ENCODE peak calls at places on chromosomes 4 and X, in ten cellular contexts. One of them, this sample, is unnamed.
A peak's percentile ranks its signal among the peaks of the same experiment; 100 is the strongest.

GRCh38 chrX:2801223-2801622 is 27.5 kb upstream of the GYG2 start:
- DNase-seq in A549: no peak
- DNase-seq in endothelial cell of umbilical vein: no peak
- DNase-seq in HCT116: no peak
- DNase-seq in WTC11: no peak
- DNase-seq in H1: no peak
- DNase-seq in GM12878: no peak
- DNase-seq in SK-N-SH: no peak
- DNase-seq in HepG2: no peak
- DNase-seq in K562: no peak
- DNase-seq in this sample: no peak

GRCh38 chr4:75037253-75037652 is 104.3 kb downstream of the PARM1 start:
- DNase-seq in A549: no peak
- DNase-seq in endothelial cell of umbilical vein: no peak
- DNase-seq in HCT116: no peak
- DNase-seq in WTC11: no peak
- DNase-seq in H1: no peak
- DNase-seq in GM12878: peak; percentile 23
- DNase-seq in SK-N-SH: no peak
- DNase-seq in HepG2: no peak
- DNase-seq in K562: no peak
- DNase-seq in this sample: no peak

GRCh38 chr4:88318751-88319350 is 34.5 kb upstream of the PPM1K start:
- DNase-seq in A549: no peak
- DNase-seq in endothelial cell of umbilical vein: no peak
- DNase-seq in HCT116: no peak
- DNase-seq in WTC11: no peak
- DNase-seq in H1: peak; percentile 1
- DNase-seq in GM12878: no peak
- DNase-seq in SK-N-SH: no peak
- DNase-seq in HepG2: no peak
- DNase-seq in K562: no peak
- DNase-seq in this sample: no peak

GRCh38 chr4:5892321-5893012 is 419 bp downstream of the CRMP1 start:
- DNase-seq in A549: no peak
- DNase-seq in endothelial cell of umbilical vein: no peak
- DNase-seq in HCT116: no peak
- DNase-seq in WTC11: no peak
- DNase-seq in H1: peak; percentile 68
- DNase-seq in GM12878: no peak
- DNase-seq in SK-N-SH: peak; percentile 68
- DNase-seq in HepG2: no peak
- DNase-seq in K562: no peak
- DNase-seq in this sample: no peak

GRCh38 chr4:82797591-82798081 is 960 bp downstream of the SCD5 start:
- DNase-seq in A549: peak; percentile 26
- DNase-seq in endothelial cell of umbilical vein: peak; percentile 40
- DNase-seq in HCT116: no peak
- DNase-seq in WTC11: peak; percentile 25
- DNase-seq in H1: peak; percentile 70
- DNase-seq in GM12878: no peak
- DNase-seq in SK-N-SH: peak; percentile 75
- DNase-seq in HepG2: no peak
- DNase-seq in K562: no peak
- DNase-seq in this sample: peak; percentile 31

GRCh38 chrX:113920661-113921060 is 663.2 kb upstream of the HTR2C start:
- DNase-seq in A549: no peak
- DNase-seq in endothelial cell of umbilical vein: no peak
- DNase-seq in HCT116: no peak
- DNase-seq in WTC11: no peak
- DNase-seq in H1: no peak
- DNase-seq in GM12878: no peak
- DNase-seq in SK-N-SH: no peak
- DNase-seq in HepG2: no peak
- DNase-seq in K562: no peak
- DNase-seq in this sample: no peak

GRCh38 chrX:155028749-155029360 is 2.2 kb downstream of the FUNDC2 start:
- DNase-seq in A549: peak; percentile 17
- DNase-seq in endothelial cell of umbilical vein: peak; percentile 5
- DNase-seq in HCT116: no peak
- DNase-seq in WTC11: no peak
- DNase-seq in H1: no peak
- DNase-seq in GM12878: no peak
- DNase-seq in SK-N-SH: no peak
- DNase-seq in HepG2: no peak
- DNase-seq in K562: no peak
- DNase-seq in this sample: peak; percentile 25

GRCh38 chr4:134328741-134329140 is 127.2 kb upstream of the PABPC4L start:
- DNase-seq in A549: no peak
- DNase-seq in endothelial cell of umbilical vein: no peak
- DNase-seq in HCT116: no peak
- DNase-seq in WTC11: no peak
- DNase-seq in H1: no peak
- DNase-seq in GM12878: no peak
- DNase-seq in SK-N-SH: no peak
- DNase-seq in HepG2: no peak
- DNase-seq in K562: peak; percentile 6
- DNase-seq in this sample: no peak

GRCh38 chr4:102608190-102608589 is 107.0 kb downstream of the NFKB1 start:
- DNase-seq in A549: no peak
- DNase-seq in endothelial cell of umbilical vein: no peak
- DNase-seq in HCT116: no peak
- DNase-seq in WTC11: no peak
- DNase-seq in H1: no peak
- DNase-seq in GM12878: no peak
- DNase-seq in SK-N-SH: no peak
- DNase-seq in HepG2: no peak
- DNase-seq in K562: no peak
- DNase-seq in this sample: no peak

DNA sequence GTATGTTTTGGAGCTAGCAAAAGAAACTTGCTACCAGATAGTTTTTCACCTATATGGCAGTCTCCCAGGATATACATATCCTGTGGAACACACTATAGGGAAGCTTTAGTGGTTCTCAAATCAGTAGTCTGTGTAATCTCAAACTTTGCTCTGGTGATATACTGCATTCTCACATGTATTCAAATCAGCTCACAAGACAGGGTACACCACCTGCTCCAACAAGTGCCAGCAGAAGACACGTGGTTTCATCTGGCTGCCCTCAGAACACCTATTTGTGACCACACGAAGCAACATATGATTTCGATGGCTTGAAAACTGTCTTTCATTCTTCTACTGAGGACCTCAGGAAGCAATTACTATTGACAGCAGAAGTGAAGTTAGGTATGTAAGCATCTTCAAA is 37.7 kb downstream of the BCLAF3 start:
- DNase-seq in A549: no peak
- DNase-seq in endothelial cell of umbilical vein: no peak
- DNase-seq in HCT116: no peak
- DNase-seq in WTC11: no peak
- DNase-seq in H1: no peak
- DNase-seq in GM12878: no peak
- DNase-seq in SK-N-SH: no peak
- DNase-seq in HepG2: no peak
- DNase-seq in K562: no peak
- DNase-seq in this sample: no peak
- TF ChIP-seq MAX in A549: no peak
- TF ChIP-seq MAX in endothelial cell of umbilical vein: no peak
- TF ChIP-seq MAX in HCT116: no peak
- TF ChIP-seq MAX in WTC11: no peak
- TF ChIP-seq MAX in H1: no peak
- TF ChIP-seq MAX in GM12878: no peak
- TF ChIP-seq MAX in SK-N-SH: no peak
- TF ChIP-seq MAX in HepG2: no peak
- TF ChIP-seq MAX in K562: no peak
- TF ChIP-seq MAX in this sample: no peak

DNA sequence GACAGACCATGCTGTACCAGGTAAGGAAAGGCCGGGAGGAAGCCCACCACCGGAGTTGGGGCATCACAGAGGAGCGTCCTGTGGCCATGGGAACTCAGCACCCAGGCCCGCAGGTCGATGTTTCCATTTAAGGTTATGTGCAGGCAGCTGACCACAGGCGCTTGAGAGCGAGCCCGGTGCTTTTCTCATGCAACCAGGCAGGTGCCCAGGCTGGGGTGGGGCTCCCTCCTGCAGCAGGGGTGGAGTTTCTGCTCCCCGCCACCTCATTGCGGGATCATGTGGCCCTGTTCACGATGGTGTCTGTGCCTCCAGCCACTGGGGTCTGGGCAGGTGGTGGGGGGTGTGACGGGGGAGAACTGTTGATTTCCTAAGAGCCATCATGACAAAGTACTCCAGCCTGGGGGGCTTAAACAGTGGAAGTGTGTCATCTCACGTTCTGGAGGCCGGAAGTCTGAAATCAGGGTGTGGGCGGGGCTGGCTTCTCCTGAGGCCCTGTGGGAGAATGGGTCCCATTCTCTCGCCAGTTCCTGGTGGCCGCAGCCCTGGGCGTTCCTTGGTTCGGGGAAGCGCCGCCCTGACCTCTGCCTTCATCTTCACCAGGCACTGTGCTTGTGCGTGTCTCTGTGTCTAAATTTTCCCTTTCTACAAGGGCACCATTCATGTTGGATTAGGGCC is 60.9 kb downstream of the CPZ start:
- DNase-seq in A549: no peak
- DNase-seq in endothelial cell of umbilical vein: no peak
- DNase-seq in HCT116: no peak
- DNase-seq in WTC11: peak; percentile 32
- DNase-seq in H1: peak; percentile 48
- DNase-seq in GM12878: no peak
- DNase-seq in SK-N-SH: no peak
- DNase-seq in HepG2: no peak
- DNase-seq in K562: no peak
- DNase-seq in this sample: no peak
- TF ChIP-seq MAX in A549: no peak
- TF ChIP-seq MAX in endothelial cell of umbilical vein: no peak
- TF ChIP-seq MAX in HCT116: no peak
- TF ChIP-seq MAX in WTC11: no peak
- TF ChIP-seq MAX in H1: peak; percentile 41
- TF ChIP-seq MAX in GM12878: no peak
- TF ChIP-seq MAX in SK-N-SH: no peak
- TF ChIP-seq MAX in HepG2: no peak
- TF ChIP-seq MAX in K562: no peak
- TF ChIP-seq MAX in this sample: no peak

GRCh38 chrX:119489212-119490074 is 21.2 kb downstream of the SLC25A5 start:
- DNase-seq in A549: peak; percentile 42
- DNase-seq in endothelial cell of umbilical vein: no peak
- DNase-seq in HCT116: no peak
- DNase-seq in WTC11: no peak
- DNase-seq in H1: no peak
- DNase-seq in GM12878: no peak
- DNase-seq in SK-N-SH: no peak
- DNase-seq in HepG2: no peak
- DNase-seq in K562: no peak
- DNase-seq in this sample: no peak

GRCh38 chrX:119488749-119489148 is 20.5 kb downstream of the SLC25A5 start:
- DNase-seq in A549: peak; percentile 81
- DNase-seq in endothelial cell of umbilical vein: peak; percentile 33
- DNase-seq in HCT116: no peak
- DNase-seq in WTC11: peak; percentile 36
- DNase-seq in H1: peak; percentile 56
- DNase-seq in GM12878: no peak
- DNase-seq in SK-N-SH: peak; percentile 71
- DNase-seq in HepG2: peak; percentile 27
- DNase-seq in K562: peak; percentile 22
- DNase-seq in this sample: peak; percentile 45

GRCh38 chrX:119495734-119496520 is 27.7 kb downstream of the SLC25A5 start:
- DNase-seq in A549: peak; percentile 37
- DNase-seq in endothelial cell of umbilical vein: no peak
- DNase-seq in HCT116: no peak
- DNase-seq in WTC11: no peak
- DNase-seq in H1: no peak
- DNase-seq in GM12878: no peak
- DNase-seq in SK-N-SH: no peak
- DNase-seq in HepG2: peak; percentile 75
- DNase-seq in K562: no peak
- DNase-seq in this sample: no peak

GRCh38 chrX:119496521-119496829 is 28.2 kb downstream of the SLC25A5 start:
- DNase-seq in A549: peak; percentile 65
- DNase-seq in endothelial cell of umbilical vein: no peak
- DNase-seq in HCT116: no peak
- DNase-seq in WTC11: no peak
- DNase-seq in H1: no peak
- DNase-seq in GM12878: no peak
- DNase-seq in SK-N-SH: no peak
- DNase-seq in HepG2: no peak
- DNase-seq in K562: no peak
- DNase-seq in this sample: no peak

DNA sequence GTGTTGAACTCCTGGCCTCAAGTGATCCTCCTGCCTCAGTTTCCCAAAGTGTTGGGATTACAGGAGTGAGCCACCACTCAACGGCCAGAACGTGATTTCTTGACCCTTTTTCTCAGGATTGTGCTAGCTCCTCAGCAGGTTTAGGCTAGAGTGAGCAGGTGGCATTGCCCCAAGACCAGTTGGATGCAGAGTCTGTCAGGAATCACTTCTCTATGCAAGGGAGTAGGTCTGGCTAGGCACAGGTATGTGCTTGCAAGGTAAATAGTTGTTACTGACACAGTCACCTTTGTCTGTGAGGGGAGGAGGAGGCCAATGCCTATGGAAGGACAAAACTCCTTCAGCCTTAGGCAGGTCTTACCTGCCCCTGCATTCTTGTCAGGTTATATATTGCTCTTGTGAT is 24.2 kb downstream of the SLC25A5 start:
- DNase-seq in A549: no peak
- DNase-seq in endothelial cell of umbilical vein: no peak
- DNase-seq in HCT116: no peak
- DNase-seq in WTC11: no peak
- DNase-seq in H1: no peak
- DNase-seq in GM12878: no peak
- DNase-seq in SK-N-SH: no peak
- DNase-seq in HepG2: no peak
- DNase-seq in K562: no peak
- DNase-seq in this sample: no peak
- TF ChIP-seq MAX in A549: no peak
- TF ChIP-seq MAX in endothelial cell of umbilical vein: no peak
- TF ChIP-seq MAX in HCT116: no peak
- TF ChIP-seq MAX in WTC11: no peak
- TF ChIP-seq MAX in H1: no peak
- TF ChIP-seq MAX in GM12878: no peak
- TF ChIP-seq MAX in SK-N-SH: no peak
- TF ChIP-seq MAX in HepG2: no peak
- TF ChIP-seq MAX in K562: no peak
- TF ChIP-seq MAX in this sample: no peak

DNA sequence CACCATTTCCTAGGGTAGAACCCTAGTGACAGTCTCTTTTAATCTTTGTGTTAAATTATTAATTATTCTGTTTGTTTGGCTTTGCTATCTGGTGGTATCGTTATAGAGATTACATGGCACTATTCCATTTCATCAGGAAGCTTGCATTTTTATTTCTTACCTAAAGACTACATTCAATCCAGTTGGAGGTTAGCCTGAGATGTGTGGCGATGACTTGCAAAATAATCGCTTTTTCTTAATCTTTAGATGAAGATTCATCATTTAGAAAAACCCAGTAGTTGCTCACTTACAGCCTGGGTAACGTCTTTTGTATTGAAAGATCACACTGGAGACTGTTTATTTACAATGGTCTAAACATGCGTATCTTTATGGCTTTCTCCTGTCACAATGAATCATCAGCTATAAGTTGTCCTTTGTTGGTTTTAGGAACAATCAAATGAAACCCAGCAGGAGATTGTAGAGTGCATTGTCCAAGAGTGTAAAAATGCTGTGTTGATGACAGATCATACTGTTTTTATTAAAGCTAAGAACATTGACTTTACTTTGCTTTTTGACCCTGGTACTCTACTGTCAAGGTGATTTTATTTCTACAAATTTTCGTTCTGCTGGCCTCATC is 281.7 kb upstream of the PITX2 start:
- DNase-seq in A549: peak; percentile 3
- DNase-seq in endothelial cell of umbilical vein: no peak
- DNase-seq in HCT116: peak; percentile 0
- DNase-seq in WTC11: no peak
- DNase-seq in H1: no peak
- DNase-seq in GM12878: no peak
- DNase-seq in SK-N-SH: no peak
- DNase-seq in HepG2: no peak
- DNase-seq in K562: no peak
- DNase-seq in this sample: no peak
- TF ChIP-seq MAX in A549: no peak
- TF ChIP-seq MAX in endothelial cell of umbilical vein: no peak
- TF ChIP-seq MAX in HCT116: no peak
- TF ChIP-seq MAX in WTC11: no peak
- TF ChIP-seq MAX in H1: no peak
- TF ChIP-seq MAX in GM12878: no peak
- TF ChIP-seq MAX in SK-N-SH: no peak
- TF ChIP-seq MAX in HepG2: no peak
- TF ChIP-seq MAX in K562: no peak
- TF ChIP-seq MAX in this sample: no peak

This sample was measured in NB4.